ENCODE peak calls at places on chromosomes 11 and 22, in ten cellular contexts. One of them, this sample, is unnamed.

GRCh38 chr11:64000026-64000739 is 13.9 kb downstream of the OTUB1 start:
- DNase-seq in suprapubic skin: no peak
- DNase-seq in NCI-H1105: no peak
- DNase-seq in T-helper 17 cell: peak
- DNase-seq in adrenal gland: peak
- DNase-seq in stimulated activated CD4-positive, alpha-beta T cell treated with anti-CD3 and anti-CD28 coated beads, TNF-alpha, amount 100 ng/mL, for 4 hours: peak
- DNase-seq in H7: peak
- DNase-seq in Calu3: no peak
- DNase-seq in SK-MEL-5: no peak
- DNase-seq in A549: no peak
- DNase-seq in this sample: no peak

GRCh38 chr11:67649634-67650540 is 643 bp downstream of the ACY3 start:
- DNase-seq in SK-MEL-5: no peak
- DNase-seq in stimulated activated CD4-positive, alpha-beta T cell treated with anti-CD3 and anti-CD28 coated beads, TNF-alpha, amount 100 ng/mL, for 4 hours: no peak
- DNase-seq in A549: no peak
- DNase-seq in suprapubic skin: peak
- DNase-seq in H7: no peak
- DNase-seq in T-helper 17 cell: no peak
- DNase-seq in adrenal gland: no peak
- DNase-seq in NCI-H1105: no peak
- DNase-seq in Calu3: no peak
- DNase-seq in this sample: no peak

GRCh38 chr22:19869497-19870152 is 15.0 kb upstream of the GNB1L start:
- DNase-seq in NCI-H1105: no peak
- DNase-seq in A549: no peak
- DNase-seq in H7: peak
- DNase-seq in SK-MEL-5: no peak
- DNase-seq in Calu3: no peak
- DNase-seq in suprapubic skin: peak
- DNase-seq in adrenal gland: peak
- DNase-seq in stimulated activated CD4-positive, alpha-beta T cell treated with anti-CD3 and anti-CD28 coated beads, TNF-alpha, amount 100 ng/mL, for 4 hours: no peak
- DNase-seq in T-helper 17 cell: peak
- DNase-seq in this sample: no peak

GRCh38 chr11:94544832-94545640 is 1.3 kb downstream of the FUT4 start:
- DNase-seq in A549: no peak
- DNase-seq in NCI-H1105: no peak
- DNase-seq in T-helper 17 cell: no peak
- DNase-seq in adrenal gland: no peak
- DNase-seq in Calu3: no peak
- DNase-seq in H7: peak
- DNase-seq in SK-MEL-5: no peak
- DNase-seq in suprapubic skin: peak
- DNase-seq in stimulated activated CD4-positive, alpha-beta T cell treated with anti-CD3 and anti-CD28 coated beads, TNF-alpha, amount 100 ng/mL, for 4 hours: no peak
- DNase-seq in this sample: peak

GRCh38 chr11:44950625-44951472 is at the start of gene TP53I11:
- DNase-seq in H7: peak
- DNase-seq in suprapubic skin: peak
- DNase-seq in SK-MEL-5: peak
- DNase-seq in adrenal gland: peak
- DNase-seq in A549: peak
- DNase-seq in NCI-H1105: peak
- DNase-seq in T-helper 17 cell: peak
- DNase-seq in stimulated activated CD4-positive, alpha-beta T cell treated with anti-CD3 and anti-CD28 coated beads, TNF-alpha, amount 100 ng/mL, for 4 hours: peak
- DNase-seq in Calu3: peak
- DNase-seq in this sample: peak

GRCh38 chr11:88175004-88175706 is at the start of gene RAB38:
- DNase-seq in A549: peak
- DNase-seq in adrenal gland: peak
- DNase-seq in stimulated activated CD4-positive, alpha-beta T cell treated with anti-CD3 and anti-CD28 coated beads, TNF-alpha, amount 100 ng/mL, for 4 hours: no peak
- DNase-seq in H7: peak
- DNase-seq in Calu3: peak
- DNase-seq in SK-MEL-5: peak
- DNase-seq in T-helper 17 cell: no peak
- DNase-seq in suprapubic skin: peak
- DNase-seq in NCI-H1105: peak
- DNase-seq in this sample: peak

GRCh38 chr22:32820131-32820882 is 18.8 kb downstream of the TIMP3 start:
- DNase-seq in T-helper 17 cell: no peak
- DNase-seq in adrenal gland: no peak
- DNase-seq in SK-MEL-5: no peak
- DNase-seq in stimulated activated CD4-positive, alpha-beta T cell treated with anti-CD3 and anti-CD28 coated beads, TNF-alpha, amount 100 ng/mL, for 4 hours: no peak
- DNase-seq in H7: no peak
- DNase-seq in suprapubic skin: peak
- DNase-seq in Calu3: no peak
- DNase-seq in NCI-H1105: no peak
- DNase-seq in A549: no peak
- DNase-seq in this sample: no peak

GRCh38 chr11:133081730-133082452 is 450.4 kb downstream of the OPCML start:
- DNase-seq in A549: no peak
- DNase-seq in Calu3: no peak
- DNase-seq in suprapubic skin: no peak
- DNase-seq in T-helper 17 cell: no peak
- DNase-seq in H7: peak
- DNase-seq in stimulated activated CD4-positive, alpha-beta T cell treated with anti-CD3 and anti-CD28 coated beads, TNF-alpha, amount 100 ng/mL, for 4 hours: no peak
- DNase-seq in NCI-H1105: no peak
- DNase-seq in adrenal gland: no peak
- DNase-seq in SK-MEL-5: no peak
- DNase-seq in this sample: no peak

This sample was measured in RKO.